ENCODE peak calls at places on chromosomes 16 and 17, in nine cellular contexts. F is NCI-H2029; R is nucleus accumbens; Y is left ventricle myocardium inferior; C is PC-9; U is stimulated activated CD4-positive, alpha-beta T cell treated with anti-CD3 and anti-CD28 coated beads, Interleukin-1b, Interleukin-23, amount 100 ng/mL, for 24 hours; J is astrocyte of the cerebellum; X is T-helper 1 cell; M is amniotic stem cell. K is an unnamed sample.

GRCh38 chr17:20266806-20267458 is 200.4 kb downstream of the LGALS9B start:
- DNase-seq in F (peak), R (no peak), Y (no peak), C (no peak), U (no peak), J (peak), X (no peak), M (no peak), K (no peak)

GRCh38 chr17:8192070-8192815 is 2.3 kb upstream of the BORCS6 start:
- DNase-seq in F (peak), R (peak), Y (peak), C (peak), U (no peak), J (peak), X (peak), M (no peak), K (peak)

GRCh38 chr17:56096026-56096807 is 57.1 kb upstream of the ANKFN1 start:
- DNase-seq in F (no peak), R (no peak), Y (no peak), C (no peak), U (no peak), J (peak), X (no peak), M (no peak), K (no peak)

GRCh38 chr16:12305847-12306246 is 329.3 kb downstream of the SNX29 start:
- DNase-seq in F (no peak), R (no peak), Y (no peak), C (no peak), U (no peak), J (no peak), X (no peak), M (no peak), K (no peak)

GRCh38 chr17:77701996-77702395 is 256.5 kb upstream of the TNRC6C start:
- DNase-seq in F (no peak), R (no peak), Y (no peak), C (no peak), U (no peak), J (no peak), X (no peak), M (no peak), K (no peak)

GRCh38 chr17:30584810-30585209 is 107.6 kb downstream of the GOSR1 start:
- DNase-seq in F (no peak), R (no peak), Y (no peak), C (no peak), U (no peak), J (no peak), X (no peak), M (no peak), K (no peak)

GRCh38 chr16:31360296-31360695 is 5.3 kb downstream of the ITGAX start:
- DNase-seq in F (no peak), R (no peak), Y (no peak), C (no peak), U (no peak), J (no peak), X (no peak), M (no peak), K (no peak)

GRCh38 chr16:84603115-84603816 is 14.6 kb downstream of the COTL1 start:
- DNase-seq in F (no peak), R (peak), Y (peak), C (no peak), U (no peak), J (peak), X (no peak), M (peak), K (peak)

GRCh38 chr17:77308768-77309726 is 168.3 kb downstream of the SEC14L1 start:
- DNase-seq in F (no peak), R (no peak), Y (no peak), C (no peak), U (no peak), J (no peak), X (no peak), M (no peak), K (peak)

GRCh38 chr16:4846503-4846900 is 586 bp downstream of the GLYR1 start:
- DNase-seq in F (peak), R (no peak), Y (peak), C (peak), U (no peak), J (no peak), X (no peak), M (peak), K (peak)

GRCh38 chr16:81885976-81886586 is 107.0 kb downstream of the PLCG2 start:
- DNase-seq in F (no peak), R (no peak), Y (no peak), C (no peak), U (no peak), J (no peak), X (no peak), M (no peak), K (no peak)

GRCh38 chr17:14464741-14465140 is 163.9 kb downstream of the HS3ST3B1 start:
- DNase-seq in F (no peak), R (no peak), Y (no peak), C (no peak), U (no peak), J (peak), X (no peak), M (no peak), K (no peak)

GRCh38 chr17:81694810-81695209 is 8.4 kb upstream of the MRPL12 start:
- DNase-seq in F (no peak), R (no peak), Y (no peak), C (no peak), U (no peak), J (no peak), X (no peak), M (no peak), K (no peak)

GRCh38 chr16:89983550-89983949 is 35.0 kb downstream of the DEF8 start:
- DNase-seq in F (no peak), R (no peak), Y (no peak), C (no peak), U (no peak), J (no peak), X (no peak), M (no peak), K (no peak)

GRCh38 chr17:32583053-32583452 is 96.3 kb downstream of the CDK5R1 start:
- DNase-seq in F (no peak), R (no peak), Y (no peak), C (no peak), U (no peak), J (no peak), X (no peak), M (no peak), K (no peak)

GRCh38 chr16:9092282-9092962 is 978 bp downstream of the HAPSTR1 start:
- DNase-seq in F (no peak), R (no peak), Y (peak), C (no peak), U (no peak), J (no peak), X (peak), M (no peak), K (peak)

GRCh38 chr17:80474231-80474932 is 2.0 kb downstream of the NPTX1 start:
- DNase-seq in F (no peak), R (no peak), Y (no peak), C (no peak), U (no peak), J (no peak), X (no peak), M (no peak), K (no peak)

GRCh38 chr17:4485676-4486646 is 12.7 kb upstream of the SPNS2 start:
- DNase-seq in F (no peak), R (no peak), Y (no peak), C (peak), U (no peak), J (no peak), X (no peak), M (no peak), K (no peak)

GRCh38 chr16:57178793-57179212 is 7.0 kb downstream of the PSME3IP1 start:
- DNase-seq in F (no peak), R (no peak), Y (no peak), C (no peak), U (no peak), J (no peak), X (no peak), M (no peak), K (no peak)

GRCh38 chr17:29909604-29910003 is 20.4 kb downstream of the SSH2 start:
- DNase-seq in F (no peak), R (no peak), Y (no peak), C (peak), U (no peak), J (no peak), X (no peak), M (no peak), K (no peak)

GRCh38 chr16:55495616-55496289 is 13.1 kb upstream of the LPCAT2 start:
- DNase-seq in F (peak), R (no peak), Y (no peak), C (no peak), U (no peak), J (peak), X (no peak), M (no peak), K (peak)

GRCh38 chr17:62085511-62086408 is 20.7 kb upstream of the MED13 start:
- DNase-seq in F (peak), R (no peak), Y (no peak), C (no peak), U (no peak), J (no peak), X (no peak), M (no peak), K (no peak)

GRCh38 chr17:35811759-35812158 is 2.5 kb downstream of the TAF15 start:
- DNase-seq in F (no peak), R (no peak), Y (no peak), C (no peak), U (no peak), J (no peak), X (no peak), M (no peak), K (no peak)

GRCh38 chr17:41278176-41278955 is 2.9 kb downstream of the KRTAP9-7 start:
- DNase-seq in F (no peak), R (no peak), Y (no peak), C (no peak), U (no peak), J (no peak), X (no peak), M (no peak), K (peak)

GRCh38 chr16:87608400-87608985 is 6.2 kb downstream of the JPH3 start:
- DNase-seq in F (no peak), R (no peak), Y (peak), C (no peak), U (peak), J (peak), X (no peak), M (no peak), K (no peak)

GRCh38 chr17:62565817-62566216 is 61.7 kb upstream of the MRC2 start:
- DNase-seq in F (no peak), R (no peak), Y (no peak), C (no peak), U (no peak), J (no peak), X (no peak), M (peak), K (no peak)